ENCODE peak calls at places on chromosomes 1 and 21, in ten cellular contexts. One of them, this sample, is unnamed.

GRCh38 chr1:31548518-31548898 is 27.8 kb upstream of the TINAGL1 start:
- DNase-seq in left ventricle myocardium inferior: no peak
- DNase-seq in breast epithelium: no peak
- DNase-seq in fibroblast of villous mesenchyme: no peak
- DNase-seq in NT2/D1: no peak
- DNase-seq in astrocyte: peak
- DNase-seq in heart left ventricle: no peak
- DNase-seq in MG63: peak
- DNase-seq in psoas muscle: no peak
- DNase-seq in trophoblast cell: peak
- DNase-seq in this sample: no peak

GRCh38 chr1:2481885-2482284 is 5.8 kb downstream of the PLCH2 start:
- DNase-seq in left ventricle myocardium inferior: no peak
- DNase-seq in breast epithelium: no peak
- DNase-seq in fibroblast of villous mesenchyme: no peak
- DNase-seq in NT2/D1: no peak
- DNase-seq in astrocyte: no peak
- DNase-seq in heart left ventricle: no peak
- DNase-seq in MG63: no peak
- DNase-seq in psoas muscle: no peak
- DNase-seq in trophoblast cell: no peak
- DNase-seq in this sample: no peak

GRCh38 chr1:4053774-4054173 is 153.7 kb upstream of the C1orf174 start:
- DNase-seq in left ventricle myocardium inferior: no peak
- DNase-seq in breast epithelium: no peak
- DNase-seq in fibroblast of villous mesenchyme: no peak
- DNase-seq in NT2/D1: no peak
- DNase-seq in astrocyte: no peak
- DNase-seq in heart left ventricle: peak
- DNase-seq in MG63: no peak
- DNase-seq in psoas muscle: no peak
- DNase-seq in trophoblast cell: no peak
- DNase-seq in this sample: no peak

GRCh38 chr1:54857741-54858665 is 29.0 kb downstream of the DHCR24 start:
- DNase-seq in left ventricle myocardium inferior: no peak
- DNase-seq in breast epithelium: no peak
- DNase-seq in fibroblast of villous mesenchyme: peak
- DNase-seq in NT2/D1: no peak
- DNase-seq in astrocyte: peak
- DNase-seq in heart left ventricle: no peak
- DNase-seq in MG63: peak
- DNase-seq in psoas muscle: peak
- DNase-seq in trophoblast cell: peak
- DNase-seq in this sample: no peak

GRCh38 chr1:160284220-160284781 is 632 bp downstream of the PEX19 start:
- DNase-seq in left ventricle myocardium inferior: no peak
- DNase-seq in breast epithelium: no peak
- DNase-seq in fibroblast of villous mesenchyme: peak
- DNase-seq in NT2/D1: no peak
- DNase-seq in astrocyte: peak
- DNase-seq in heart left ventricle: no peak
- DNase-seq in MG63: peak
- DNase-seq in psoas muscle: no peak
- DNase-seq in trophoblast cell: peak
- DNase-seq in this sample: peak

GRCh38 chr1:203407301-203407700 is 56.4 kb upstream of the FMOD start:
- DNase-seq in left ventricle myocardium inferior: no peak
- DNase-seq in breast epithelium: no peak
- DNase-seq in fibroblast of villous mesenchyme: no peak
- DNase-seq in NT2/D1: no peak
- DNase-seq in astrocyte: no peak
- DNase-seq in heart left ventricle: no peak
- DNase-seq in MG63: no peak
- DNase-seq in psoas muscle: no peak
- DNase-seq in trophoblast cell: no peak
- DNase-seq in this sample: no peak

GRCh38 chr1:45892068-45892785 is 88.8 kb downstream of the MAST2 start:
- DNase-seq in left ventricle myocardium inferior: no peak
- DNase-seq in breast epithelium: no peak
- DNase-seq in fibroblast of villous mesenchyme: peak
- DNase-seq in NT2/D1: no peak
- DNase-seq in astrocyte: peak
- DNase-seq in heart left ventricle: no peak
- DNase-seq in MG63: no peak
- DNase-seq in psoas muscle: no peak
- DNase-seq in trophoblast cell: peak
- DNase-seq in this sample: peak

GRCh38 chr21:45455321-45456013 is 50.5 kb downstream of the COL18A1 start:
- DNase-seq in left ventricle myocardium inferior: peak
- DNase-seq in breast epithelium: peak
- DNase-seq in fibroblast of villous mesenchyme: peak
- DNase-seq in NT2/D1: no peak
- DNase-seq in astrocyte: peak
- DNase-seq in heart left ventricle: peak
- DNase-seq in MG63: peak
- DNase-seq in psoas muscle: peak
- DNase-seq in trophoblast cell: peak
- DNase-seq in this sample: peak

GRCh38 chr1:207825719-207826556 is 74.1 kb downstream of the CD46 start:
- DNase-seq in left ventricle myocardium inferior: peak
- DNase-seq in breast epithelium: no peak
- DNase-seq in fibroblast of villous mesenchyme: peak
- DNase-seq in NT2/D1: no peak
- DNase-seq in astrocyte: peak
- DNase-seq in heart left ventricle: peak
- DNase-seq in MG63: peak
- DNase-seq in psoas muscle: peak
- DNase-seq in trophoblast cell: peak
- DNase-seq in this sample: no peak

DNA sequence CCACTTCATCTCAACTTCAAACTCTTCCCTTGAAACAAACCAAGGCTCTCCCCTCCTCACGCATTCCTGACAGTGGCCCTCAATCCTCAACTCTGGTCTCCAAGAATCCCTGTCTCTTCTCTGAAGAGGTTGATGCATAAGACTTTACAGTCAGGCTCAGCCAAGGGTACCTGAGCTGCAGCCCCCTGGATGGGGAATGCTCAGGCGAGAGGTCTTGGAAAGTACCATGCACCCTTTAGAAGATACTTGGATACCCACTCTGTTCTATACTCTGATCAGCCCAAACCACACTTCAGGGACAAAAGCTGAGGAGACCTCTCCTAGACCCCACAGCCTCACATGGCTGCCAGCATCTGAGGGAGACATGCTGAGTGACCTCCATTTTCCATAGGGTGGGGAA is 536 bp upstream of the PGLYRP3 start:
- DNase-seq in left ventricle myocardium inferior: no peak
- DNase-seq in breast epithelium: no peak
- DNase-seq in fibroblast of villous mesenchyme: no peak
- DNase-seq in NT2/D1: no peak
- DNase-seq in astrocyte: no peak
- DNase-seq in heart left ventricle: no peak
- DNase-seq in MG63: no peak
- DNase-seq in psoas muscle: no peak
- DNase-seq in trophoblast cell: no peak
- DNase-seq in this sample: no peak
- H3K4me3 ChIP-seq in left ventricle myocardium inferior: no peak
- H3K4me3 ChIP-seq in breast epithelium: no peak
- H3K4me3 ChIP-seq in fibroblast of villous mesenchyme: no peak
- H3K4me3 ChIP-seq in NT2/D1: no peak
- H3K4me3 ChIP-seq in astrocyte: no peak
- H3K4me3 ChIP-seq in heart left ventricle: no peak
- H3K4me3 ChIP-seq in MG63: no peak
- H3K4me3 ChIP-seq in psoas muscle: no peak
- H3K4me3 ChIP-seq in trophoblast cell: no peak
- H3K4me3 ChIP-seq in this sample: no peak

GRCh38 chr1:206507395-206508129 is at the start of gene RASSF5:
- DNase-seq in left ventricle myocardium inferior: peak
- DNase-seq in breast epithelium: peak
- DNase-seq in fibroblast of villous mesenchyme: peak
- DNase-seq in NT2/D1: peak
- DNase-seq in astrocyte: peak
- DNase-seq in heart left ventricle: peak
- DNase-seq in MG63: peak
- DNase-seq in psoas muscle: peak
- DNase-seq in trophoblast cell: peak
- DNase-seq in this sample: no peak
- H3K4me3 ChIP-seq in left ventricle myocardium inferior: peak
- H3K4me3 ChIP-seq in breast epithelium: peak
- H3K4me3 ChIP-seq in fibroblast of villous mesenchyme: peak
- H3K4me3 ChIP-seq in NT2/D1: peak
- H3K4me3 ChIP-seq in astrocyte: peak
- H3K4me3 ChIP-seq in heart left ventricle: peak
- H3K4me3 ChIP-seq in MG63: peak
- H3K4me3 ChIP-seq in psoas muscle: peak
- H3K4me3 ChIP-seq in trophoblast cell: peak
- H3K4me3 ChIP-seq in this sample: no peak

DNA sequence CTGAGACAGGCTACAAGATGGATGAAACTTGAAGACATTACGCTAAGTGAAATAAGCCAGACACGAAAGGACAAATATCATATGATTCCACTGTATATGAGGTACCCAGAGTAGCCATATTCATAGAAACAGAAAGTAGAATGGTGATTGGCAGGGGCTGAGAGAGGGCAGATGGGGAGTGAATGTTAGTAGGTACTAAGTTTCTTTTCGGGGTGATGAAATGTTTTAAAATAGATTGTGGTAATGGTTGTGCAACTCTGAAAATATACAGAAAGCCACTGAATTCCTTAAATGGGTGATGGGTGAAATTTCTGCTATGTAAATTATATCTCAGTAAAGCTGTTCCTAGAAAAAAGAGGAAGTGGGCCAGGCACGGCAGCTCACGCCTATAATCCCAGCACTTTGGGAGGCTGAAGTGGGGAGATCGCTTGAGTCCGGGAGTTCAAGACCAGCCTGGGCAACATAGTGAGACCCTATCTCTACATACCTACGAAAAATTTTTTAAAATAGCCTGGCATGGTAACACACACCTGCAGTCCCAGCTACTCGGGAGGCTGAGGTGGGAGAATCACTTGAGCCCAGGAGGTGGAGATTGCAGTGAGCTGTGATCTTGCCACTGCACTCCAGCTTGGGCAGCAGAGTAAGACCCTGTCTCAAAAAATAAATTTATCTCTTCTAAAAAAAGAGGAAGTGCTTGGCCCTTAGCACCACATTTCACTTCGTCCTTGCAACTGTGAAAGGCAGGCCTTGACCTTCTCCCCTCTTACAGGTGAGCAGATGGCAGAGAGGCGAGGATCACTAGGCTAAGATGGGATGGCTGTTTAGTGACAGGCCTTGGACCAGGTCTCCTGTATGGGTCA is 16.0 kb downstream of the SLC27A3 start:
- DNase-seq in left ventricle myocardium inferior: no peak
- DNase-seq in breast epithelium: no peak
- DNase-seq in fibroblast of villous mesenchyme: peak
- DNase-seq in NT2/D1: no peak
- DNase-seq in astrocyte: peak
- DNase-seq in heart left ventricle: no peak
- DNase-seq in MG63: peak
- DNase-seq in psoas muscle: peak
- DNase-seq in trophoblast cell: no peak
- DNase-seq in this sample: peak
- H3K4me3 ChIP-seq in left ventricle myocardium inferior: peak
- H3K4me3 ChIP-seq in breast epithelium: peak
- H3K4me3 ChIP-seq in fibroblast of villous mesenchyme: peak
- H3K4me3 ChIP-seq in NT2/D1: no peak
- H3K4me3 ChIP-seq in astrocyte: peak
- H3K4me3 ChIP-seq in heart left ventricle: peak
- H3K4me3 ChIP-seq in MG63: peak
- H3K4me3 ChIP-seq in psoas muscle: peak
- H3K4me3 ChIP-seq in trophoblast cell: no peak
- H3K4me3 ChIP-seq in this sample: peak

GRCh38 chr1:211829343-211830054 is 1.1 kb downstream of the LPGAT1 start:
- DNase-seq in left ventricle myocardium inferior: peak
- DNase-seq in breast epithelium: no peak
- DNase-seq in fibroblast of villous mesenchyme: peak
- DNase-seq in NT2/D1: peak
- DNase-seq in astrocyte: peak
- DNase-seq in heart left ventricle: peak
- DNase-seq in MG63: peak
- DNase-seq in psoas muscle: peak
- DNase-seq in trophoblast cell: peak
- DNase-seq in this sample: peak

GRCh38 chr1:211830330-211831142 is at the start of gene LPGAT1:
- DNase-seq in left ventricle myocardium inferior: peak
- DNase-seq in breast epithelium: peak
- DNase-seq in fibroblast of villous mesenchyme: peak
- DNase-seq in NT2/D1: peak
- DNase-seq in astrocyte: peak
- DNase-seq in heart left ventricle: peak
- DNase-seq in MG63: peak
- DNase-seq in psoas muscle: peak
- DNase-seq in trophoblast cell: peak
- DNase-seq in this sample: peak

GRCh38 chr1:211830055-211830329 is 571 bp downstream of the LPGAT1 start:
- DNase-seq in left ventricle myocardium inferior: peak
- DNase-seq in breast epithelium: no peak
- DNase-seq in fibroblast of villous mesenchyme: no peak
- DNase-seq in NT2/D1: peak
- DNase-seq in astrocyte: no peak
- DNase-seq in heart left ventricle: no peak
- DNase-seq in MG63: no peak
- DNase-seq in psoas muscle: no peak
- DNase-seq in trophoblast cell: no peak
- DNase-seq in this sample: peak

GRCh38 chr1:211833174-211833820 is 2.7 kb upstream of the LPGAT1 start:
- DNase-seq in left ventricle myocardium inferior: no peak
- DNase-seq in breast epithelium: no peak
- DNase-seq in fibroblast of villous mesenchyme: no peak
- DNase-seq in NT2/D1: no peak
- DNase-seq in astrocyte: no peak
- DNase-seq in heart left ventricle: no peak
- DNase-seq in MG63: no peak
- DNase-seq in psoas muscle: no peak
- DNase-seq in trophoblast cell: no peak
- DNase-seq in this sample: no peak

DNA sequence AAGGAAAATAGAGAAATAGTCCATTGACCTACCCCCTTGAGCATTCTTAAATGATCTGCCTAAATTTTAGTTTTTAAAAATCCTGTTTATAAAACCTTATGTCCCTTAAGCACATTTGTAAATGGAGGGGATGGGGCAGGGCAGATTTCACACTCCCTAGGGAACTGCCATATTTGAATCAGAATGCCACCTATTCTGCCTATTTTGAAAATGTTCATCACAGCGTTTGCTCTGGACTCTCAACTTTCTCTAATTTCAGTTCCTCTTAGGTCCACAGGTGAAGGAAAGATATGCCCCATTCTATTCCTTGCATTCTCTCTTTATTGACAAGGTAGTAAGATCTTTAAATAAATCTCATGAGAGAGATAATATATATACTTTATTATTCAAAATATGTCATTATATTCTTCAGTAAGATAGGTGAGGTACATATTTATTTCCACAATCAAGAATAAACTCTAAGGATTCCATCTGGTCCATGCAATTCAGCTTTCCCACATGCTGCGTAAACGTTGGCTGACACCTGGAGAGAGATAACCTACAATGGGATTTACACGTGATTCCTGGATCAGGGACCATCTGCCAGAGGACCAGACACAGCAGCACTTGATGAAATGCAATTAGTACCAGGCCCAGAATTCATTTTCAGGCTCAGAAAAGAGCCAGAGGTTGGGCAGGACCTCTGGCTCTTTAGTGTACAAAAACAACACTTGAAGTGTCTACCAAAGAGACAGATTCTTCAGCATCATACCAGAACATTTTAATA is 1.2 kb upstream of the LPGAT1 start:
- DNase-seq in left ventricle myocardium inferior: no peak
- DNase-seq in breast epithelium: no peak
- DNase-seq in fibroblast of villous mesenchyme: no peak
- DNase-seq in NT2/D1: no peak
- DNase-seq in astrocyte: no peak
- DNase-seq in heart left ventricle: no peak
- DNase-seq in MG63: no peak
- DNase-seq in psoas muscle: no peak
- DNase-seq in trophoblast cell: no peak
- DNase-seq in this sample: no peak
- H3K4me3 ChIP-seq in left ventricle myocardium inferior: peak
- H3K4me3 ChIP-seq in breast epithelium: no peak
- H3K4me3 ChIP-seq in fibroblast of villous mesenchyme: no peak
- H3K4me3 ChIP-seq in NT2/D1: no peak
- H3K4me3 ChIP-seq in astrocyte: no peak
- H3K4me3 ChIP-seq in heart left ventricle: no peak
- H3K4me3 ChIP-seq in MG63: no peak
- H3K4me3 ChIP-seq in psoas muscle: peak
- H3K4me3 ChIP-seq in trophoblast cell: no peak
- H3K4me3 ChIP-seq in this sample: no peak

This sample was measured in SJCRH30.